ENCODE peak calls at places on chromosomes 2 and 18, in nine cellular contexts. M, X, Z, O, V, H, N, I and E are unnamed samples.

GRCh38 chr18:3889121-3889520 is 439.1 kb downstream of the TGIF1 start:
- DNase-seq in N (no peak), I (no peak), V (no peak), M (no peak), Z (no peak), H (peak; percentile 24), O (peak; percentile 89), X (no peak), E (no peak)

GRCh38 chr2:38581193-38582147 is 21.3 kb downstream of the HNRNPLL start:
- DNase-seq in N (no peak), H (peak; percentile 89), X (no peak), V (peak; percentile 60), I (peak; percentile 79), M (peak; percentile 82), O (peak; percentile 76), Z (peak; percentile 39), E (no peak)

GRCh38 chr18:58894937-58895336 is 30.3 kb downstream of the ZNF532 start:
- DNase-seq in V (no peak), I (no peak), X (no peak), O (no peak), Z (no peak), M (no peak), N (no peak), H (no peak), E (no peak)

GRCh38 chr2:57828221-57828620 is 218.4 kb upstream of the VRK2 start:
- DNase-seq in X (no peak), Z (no peak), V (no peak), O (no peak), N (no peak), H (no peak), M (no peak), I (no peak), E (no peak)

GRCh38 chr2:96106991-96107882 is 9.1 kb downstream of the ADRA2B start:
- DNase-seq in H (no peak), X (no peak), M (no peak), Z (no peak), O (no peak), N (no peak), V (no peak), I (no peak), E (no peak)

GRCh38 chr18:23495723-23496440 is 7.4 kb upstream of the RMC1 start:
- DNase-seq in V (no peak), O (peak; percentile 59), I (no peak), M (no peak), Z (no peak), H (no peak), N (no peak), X (no peak), E (no peak)

GRCh38 chr2:88600038-88600465 is 27.2 kb downstream of the EIF2AK3 start:
- DNase-seq in M (peak; percentile 98), X (peak; percentile 15), Z (peak; percentile 10), O (peak; percentile 100), V (peak; percentile 97), N (no peak), I (no peak), H (peak; percentile 99), E (peak; percentile 39)

GRCh38 chr2:71240794-71241193 is 13.9 kb upstream of the PAIP2B start:
- DNase-seq in Z (no peak), N (no peak), I (no peak), H (no peak), V (no peak), X (no peak), M (no peak), O (no peak), E (no peak)

GRCh38 chr2:149701241-149701640 is 113.7 kb upstream of the MMADHC start:
- DNase-seq in Z (no peak), H (no peak), O (no peak), X (no peak), N (no peak), I (no peak), M (no peak), V (no peak), E (no peak)

GRCh38 chr2:96859681-96860064 is 1.9 kb upstream of the ANKRD39 start:
- DNase-seq in V (no peak), M (no peak), H (no peak), I (no peak), O (no peak), Z (no peak), N (no peak), X (no peak), E (no peak)

GRCh38 chr2:55954306-55955035 is 30.9 kb upstream of the EFEMP1 start:
- DNase-seq in X (no peak), N (no peak), Z (no peak), I (no peak), M (no peak), O (peak; percentile 29), H (peak; percentile 88), V (peak; percentile 33), E (no peak)

GRCh38 chr2:46177461-46178089 is 119.6 kb upstream of the EPAS1 start:
- DNase-seq in M (peak; percentile 45), V (peak; percentile 25), Z (no peak), I (no peak), N (no peak), H (peak; percentile 59), X (no peak), O (no peak), E (no peak)

GRCh38 chr2:132884292-132884691 is 214.3 kb upstream of the LYPD1 start:
- DNase-seq in O (no peak), H (no peak), N (no peak), X (no peak), I (no peak), Z (no peak), M (no peak), V (no peak), E (no peak)

GRCh38 chr2:102061962-102062795 is 70.4 kb downstream of the IL1R2 start:
- DNase-seq in O (peak; percentile 44), X (no peak), M (peak; percentile 71), V (no peak), Z (no peak), I (no peak), H (peak; percentile 82), N (no peak), E (no peak)

GRCh38 chr2:126766897-126767296 is 110.9 kb downstream of the GYPC start:
- DNase-seq in N (no peak), I (no peak), M (no peak), O (no peak), Z (no peak), X (no peak), V (no peak), H (no peak), E (no peak)

GRCh38 chr2:242058116-242058680 is 188.7 kb downstream of the RTP5 start:
- DNase-seq in N (no peak), I (no peak), V (no peak), Z (no peak), O (no peak), M (no peak), X (no peak), H (no peak), E (no peak)

GRCh38 chr2:204373942-204374341 is 171.3 kb upstream of the PARD3B start:
- DNase-seq in X (no peak), V (no peak), Z (no peak), H (no peak), M (peak; percentile 39), I (no peak), N (no peak), O (peak; percentile 26), E (no peak)

GRCh38 chr2:135132314-135132713 is 80.2 kb downstream of the RAB3GAP1 start:
- DNase-seq in M (peak; percentile 57), X (no peak), V (no peak), H (peak; percentile 59), O (no peak), N (no peak), I (no peak), Z (no peak), E (no peak)

GRCh38 chr2:18814387-18814786 is 225.0 kb upstream of the NT5C1B start:
- DNase-seq in O (no peak), Z (no peak), H (peak; percentile 62), I (no peak), M (no peak), V (no peak), X (no peak), N (no peak), E (no peak)

GRCh38 chr2:165847001-165847400 is 53.0 kb upstream of the GALNT3 start:
- DNase-seq in N (no peak), I (no peak), M (peak; percentile 3), Z (no peak), O (no peak), H (peak; percentile 8), X (no peak), V (no peak), E (no peak)

GRCh38 chr2:160224060-160224459 is 24.0 kb upstream of the ITGB6 start:
- DNase-seq in X (no peak), H (peak; percentile 98), Z (no peak), M (peak; percentile 100), V (peak; percentile 95), I (no peak), N (no peak), O (peak; percentile 98), E (no peak)

GRCh38 chr2:129050116-129050515 is 731.4 kb upstream of the HS6ST1 start:
- DNase-seq in O (no peak), X (no peak), H (no peak), V (no peak), Z (no peak), I (no peak), N (no peak), M (no peak), E (no peak)